ENCODE peak calls at places on chromosome 20, in seven cellular contexts. One of them, this sample, is unnamed.

GRCh38 chr20:39874049-39874893 is 814.8 kb downstream of the MAFB start:
- DNase-seq in GM23248: peak
- DNase-seq in MM.1S: peak
- DNase-seq in RCC 7860: peak
- DNase-seq in iPS-NIHi11: peak
- DNase-seq in ecto neural progenitor cell: peak
- DNase-seq in neural crest cell: peak
- DNase-seq in this sample: peak

GRCh38 chr20:54044156-54044555 is 26.2 kb downstream of the BCAS1 start:
- DNase-seq in ecto neural progenitor cell: no peak
- DNase-seq in RCC 7860: peak
- DNase-seq in GM23248: peak
- DNase-seq in MM.1S: no peak
- DNase-seq in iPS-NIHi11: no peak
- DNase-seq in neural crest cell: no peak
- DNase-seq in this sample: peak

GRCh38 chr20:46192376-46192944 is 74.3 kb downstream of the CD40 start:
- DNase-seq in ecto neural progenitor cell: no peak
- DNase-seq in RCC 7860: no peak
- DNase-seq in MM.1S: no peak
- DNase-seq in GM23248: no peak
- DNase-seq in iPS-NIHi11: no peak
- DNase-seq in neural crest cell: no peak
- DNase-seq in this sample: no peak

GRCh38 chr20:2752631-2753455 is 47.6 kb downstream of the CPXM1 start:
- DNase-seq in RCC 7860: no peak
- DNase-seq in MM.1S: peak
- DNase-seq in neural crest cell: peak
- DNase-seq in ecto neural progenitor cell: peak
- DNase-seq in GM23248: peak
- DNase-seq in iPS-NIHi11: peak
- DNase-seq in this sample: peak

GRCh38 chr20:47535088-47535487 is 33.4 kb downstream of the NCOA3 start:
- DNase-seq in iPS-NIHi11: peak
- DNase-seq in neural crest cell: no peak
- DNase-seq in ecto neural progenitor cell: peak
- DNase-seq in RCC 7860: no peak
- DNase-seq in MM.1S: no peak
- DNase-seq in GM23248: no peak
- DNase-seq in this sample: no peak

GRCh38 chr20:22512911-22513489 is 71.4 kb downstream of the FOXA2 start:
- DNase-seq in GM23248: no peak
- DNase-seq in RCC 7860: no peak
- DNase-seq in MM.1S: no peak
- DNase-seq in neural crest cell: no peak
- DNase-seq in ecto neural progenitor cell: no peak
- DNase-seq in iPS-NIHi11: no peak
- DNase-seq in this sample: no peak

GRCh38 chr20:21517566-21518277 is 3.9 kb upstream of the NKX2-2 start:
- DNase-seq in iPS-NIHi11: no peak
- DNase-seq in neural crest cell: no peak
- DNase-seq in GM23248: no peak
- DNase-seq in ecto neural progenitor cell: no peak
- DNase-seq in RCC 7860: no peak
- DNase-seq in MM.1S: no peak
- DNase-seq in this sample: no peak

GRCh38 chr20:44442298-44443070 is 33.2 kb upstream of the TTPAL start:
- DNase-seq in RCC 7860: no peak
- DNase-seq in MM.1S: no peak
- DNase-seq in iPS-NIHi11: no peak
- DNase-seq in ecto neural progenitor cell: no peak
- DNase-seq in GM23248: peak
- DNase-seq in neural crest cell: no peak
- DNase-seq in this sample: no peak

GRCh38 chr20:916125-916799 is at the start of gene ANGPT4:
- DNase-seq in neural crest cell: no peak
- DNase-seq in iPS-NIHi11: peak
- DNase-seq in GM23248: peak
- DNase-seq in ecto neural progenitor cell: no peak
- DNase-seq in MM.1S: no peak
- DNase-seq in RCC 7860: no peak
- DNase-seq in this sample: no peak

GRCh38 chr20:21106171-21106694 is at the start of gene LINC00237:
- DNase-seq in ecto neural progenitor cell: no peak
- DNase-seq in GM23248: no peak
- DNase-seq in MM.1S: no peak
- DNase-seq in RCC 7860: no peak
- DNase-seq in iPS-NIHi11: no peak
- DNase-seq in neural crest cell: no peak
- DNase-seq in this sample: no peak

GRCh38 chr20:47274449-47275108 is 81.9 kb downstream of the ZMYND8 start:
- DNase-seq in neural crest cell: no peak
- DNase-seq in ecto neural progenitor cell: no peak
- DNase-seq in MM.1S: no peak
- DNase-seq in RCC 7860: peak
- DNase-seq in iPS-NIHi11: no peak
- DNase-seq in GM23248: peak
- DNase-seq in this sample: peak

GRCh38 chr20:38685853-38686473 is 38.3 kb upstream of the SLC32A1 start:
- DNase-seq in iPS-NIHi11: peak
- DNase-seq in GM23248: peak
- DNase-seq in neural crest cell: peak
- DNase-seq in RCC 7860: no peak
- DNase-seq in ecto neural progenitor cell: peak
- DNase-seq in MM.1S: peak
- DNase-seq in this sample: peak

GRCh38 chr20:15482525-15482924 is 1090.7 kb downstream of the KIF16B start:
- DNase-seq in GM23248: no peak
- DNase-seq in iPS-NIHi11: no peak
- DNase-seq in MM.1S: no peak
- DNase-seq in neural crest cell: no peak
- DNase-seq in RCC 7860: no peak
- DNase-seq in ecto neural progenitor cell: no peak
- DNase-seq in this sample: no peak

GRCh38 chr20:20683481-20683880 is 29.0 kb downstream of the RALGAPA2 start:
- DNase-seq in RCC 7860: no peak
- DNase-seq in iPS-NIHi11: no peak
- DNase-seq in GM23248: no peak
- DNase-seq in neural crest cell: no peak
- DNase-seq in MM.1S: no peak
- DNase-seq in ecto neural progenitor cell: no peak
- DNase-seq in this sample: no peak

GRCh38 chr20:39795401-39796272 is 833.5 kb downstream of the DHX35 start:
- DNase-seq in MM.1S: no peak
- DNase-seq in iPS-NIHi11: no peak
- DNase-seq in neural crest cell: no peak
- DNase-seq in ecto neural progenitor cell: no peak
- DNase-seq in GM23248: peak
- DNase-seq in RCC 7860: peak
- DNase-seq in this sample: no peak

GRCh38 chr20:58179432-58180099 is 48.9 kb downstream of the ANKRD60 start:
- DNase-seq in ecto neural progenitor cell: peak
- DNase-seq in MM.1S: peak
- DNase-seq in iPS-NIHi11: peak
- DNase-seq in neural crest cell: peak
- DNase-seq in GM23248: peak
- DNase-seq in RCC 7860: peak
- DNase-seq in this sample: peak

GRCh38 chr20:63041776-63042175 is 35.0 kb upstream of the BHLHE23 start:
- DNase-seq in GM23248: no peak
- DNase-seq in iPS-NIHi11: no peak
- DNase-seq in RCC 7860: no peak
- DNase-seq in neural crest cell: no peak
- DNase-seq in ecto neural progenitor cell: no peak
- DNase-seq in MM.1S: no peak
- DNase-seq in this sample: no peak

GRCh38 chr20:36761125-36761524 is 12.4 kb downstream of the DSN1 start:
- DNase-seq in RCC 7860: no peak
- DNase-seq in iPS-NIHi11: no peak
- DNase-seq in GM23248: no peak
- DNase-seq in MM.1S: no peak
- DNase-seq in ecto neural progenitor cell: no peak
- DNase-seq in neural crest cell: no peak
- DNase-seq in this sample: no peak

GRCh38 chr20:57932227-57932864 is 222.5 kb upstream of the PMEPA1 start:
- DNase-seq in iPS-NIHi11: no peak
- DNase-seq in MM.1S: no peak
- DNase-seq in GM23248: no peak
- DNase-seq in ecto neural progenitor cell: no peak
- DNase-seq in RCC 7860: no peak
- DNase-seq in neural crest cell: no peak
- DNase-seq in this sample: no peak

GRCh38 chr20:49230575-49231211 is 11.5 kb downstream of the DDX27 start:
- DNase-seq in GM23248: peak
- DNase-seq in iPS-NIHi11: no peak
- DNase-seq in ecto neural progenitor cell: no peak
- DNase-seq in MM.1S: no peak
- DNase-seq in RCC 7860: no peak
- DNase-seq in neural crest cell: no peak
- DNase-seq in this sample: no peak